ENCODE peak calls at places on chromosomes 1 and 21, in nine cellular contexts. P, X, G, B, J, V, T, L and R are unnamed samples.
A peak's percentile ranks its signal among the peaks of the same experiment; 100 is the strongest.

GRCh38 chr1:232372431-232373225 is 257.3 kb downstream of the SIPA1L2 start:
- DNase-seq in J (no peak), P (no peak), V (no peak), B (no peak), L (no peak), X (no peak), G (no peak), T (no peak), R (no peak)

GRCh38 chr1:31787261-31787660 is 23.1 kb upstream of the ADGRB2 start:
- DNase-seq in G (peak; percentile 5), B (no peak), J (peak; percentile 40), X (no peak), V (no peak), L (no peak), P (no peak), T (no peak), R (no peak)

GRCh38 chr21:14548751-14549150 is 2.6 kb upstream of the SAMSN1 start:
- DNase-seq in B (no peak), J (no peak), V (no peak), T (no peak), P (peak; percentile 85), G (no peak), L (no peak), X (no peak), R (peak; percentile 79)

GRCh38 chr1:26729633-26730032 is 33.8 kb downstream of the ARID1A start:
- DNase-seq in L (no peak), G (no peak), X (no peak), B (no peak), V (no peak), T (no peak), P (no peak), J (no peak), R (no peak)

GRCh38 chr1:168966217-168966616 is 140.3 kb upstream of the ATP1B1 start:
- DNase-seq in P (no peak), L (no peak), X (no peak), J (no peak), B (no peak), G (no peak), T (no peak), V (no peak), R (no peak)

GRCh38 chr1:117633423-117633822 is 27.6 kb downstream of the TENT5C start:
- DNase-seq in X (no peak), T (peak; percentile 68), J (no peak), P (no peak), G (no peak), B (no peak), V (no peak), L (no peak), R (no peak)

GRCh38 chr1:7252411-7253117 is 467.3 kb downstream of the CAMTA1 start:
- DNase-seq in V (no peak), L (no peak), J (no peak), X (peak; percentile 19), P (no peak), T (no peak), G (no peak), B (no peak), R (peak; percentile 14)

GRCh38 chr1:6359568-6360496 is 33.7 kb downstream of the ACOT7 start:
- DNase-seq in B (peak; percentile 72), T (peak; percentile 88), J (peak; percentile 95), G (peak; percentile 42), P (peak; percentile 70), X (peak; percentile 53), V (no peak), L (peak; percentile 47), R (peak; percentile 77)

GRCh38 chr1:34663031-34663430 is 91.8 kb upstream of the GJB5 start:
- DNase-seq in G (no peak), X (no peak), B (no peak), J (no peak), T (no peak), V (no peak), L (no peak), P (no peak), R (no peak)

GRCh38 chr1:117573386-117574040 is 32.3 kb upstream of the TENT5C start:
- DNase-seq in T (no peak), V (no peak), X (no peak), G (no peak), L (no peak), B (no peak), J (no peak), P (peak; percentile 63), R (peak; percentile 69)

GRCh38 chr1:5504364-5504740 is 487.9 kb downstream of the NPHP4 start:
- DNase-seq in J (peak; percentile 51), V (no peak), L (no peak), G (no peak), X (no peak), B (no peak), T (no peak), P (no peak), R (no peak)

GRCh38 chr1:226654046-226654445 is 85.0 kb downstream of the ITPKB start:
- DNase-seq in V (no peak), X (peak; percentile 77), P (no peak), B (no peak), J (peak; percentile 49), T (no peak), G (peak; percentile 43), L (no peak), R (peak; percentile 80)

GRCh38 chr1:155260276-155260675 is 1.9 kb downstream of the SCAMP3 start:
- DNase-seq in T (no peak), L (no peak), G (no peak), J (peak; percentile 42), V (no peak), B (no peak), P (no peak), X (no peak), R (no peak)

GRCh38 chr1:69976896-69977295 is 228.5 kb downstream of the LRRC40 start:
- DNase-seq in J (no peak), L (no peak), V (no peak), X (no peak), P (no peak), T (no peak), B (no peak), G (no peak), R (peak; percentile 61)

GRCh38 chr1:17798799-17799382 is 43.8 kb downstream of the ACTL8 start:
- DNase-seq in L (no peak), V (no peak), T (no peak), J (no peak), B (no peak), G (no peak), X (no peak), P (no peak), R (no peak)

GRCh38 chr1:183551924-183552323 is 38.3 kb downstream of the NCF2 start:
- DNase-seq in P (no peak), T (no peak), X (no peak), G (no peak), B (no peak), J (no peak), L (no peak), V (no peak), R (no peak)

GRCh38 chr1:230801441-230801840 is 54.3 kb downstream of the CAPN9 start:
- DNase-seq in T (no peak), B (no peak), G (no peak), J (peak; percentile 17), P (no peak), V (no peak), L (no peak), X (no peak), R (no peak)

GRCh38 chr1:235902638-235903542 is 36.2 kb upstream of the LYST start:
- DNase-seq in B (no peak), J (peak; percentile 71), L (no peak), V (peak; percentile 89), X (no peak), P (peak; percentile 70), G (no peak), T (peak; percentile 67), R (peak; percentile 60)

GRCh38 chr21:29181799-29182470 is 51.5 kb downstream of the MAP3K7CL start:
- DNase-seq in P (no peak), J (no peak), G (no peak), B (no peak), L (peak; percentile 73), T (no peak), V (peak; percentile 79), X (no peak), R (peak; percentile 96)

DNA sequence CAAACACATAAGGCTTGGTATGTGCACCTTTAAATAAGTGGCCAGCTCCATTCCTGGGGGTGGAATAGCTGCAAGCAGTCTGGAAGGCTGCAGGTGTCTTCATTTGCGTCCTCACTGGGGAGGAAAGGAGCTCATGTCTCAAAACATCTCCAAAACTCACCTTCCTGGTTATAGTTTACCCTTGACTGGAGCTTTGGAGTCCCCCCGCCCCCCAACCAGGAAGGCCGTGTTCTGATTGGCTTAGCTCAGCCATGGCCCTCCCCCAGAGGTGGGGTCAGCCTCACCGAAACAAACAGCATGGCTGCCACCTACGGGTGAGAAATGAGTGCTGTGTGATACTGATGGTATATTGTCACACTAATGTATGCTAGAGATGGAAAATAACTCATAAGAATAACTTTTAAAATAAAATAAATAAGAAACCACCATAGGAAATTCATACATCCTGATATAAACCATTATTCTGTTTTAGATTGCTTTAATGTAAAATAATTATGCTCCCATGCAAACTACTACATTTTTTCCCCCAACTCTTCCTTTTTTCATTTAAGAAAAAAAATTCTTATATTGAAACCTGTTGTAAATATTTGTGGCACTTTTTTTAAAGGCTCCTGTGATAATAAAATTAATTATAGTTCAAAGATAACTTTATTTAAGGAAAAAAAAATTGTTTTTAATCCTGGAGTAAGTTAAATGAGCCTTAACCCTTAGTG is 90.8 kb downstream of the ZP4 start:
- DNase-seq in T (peak; percentile 77), V (no peak), G (peak; percentile 88), J (peak; percentile 74), L (no peak), B (peak; percentile 13), X (peak; percentile 47), P (peak; percentile 68), R (peak; percentile 50)
- TF ChIP-seq CTCF in T (peak; percentile 21), V (no peak), G (peak; percentile 38), J (peak; percentile 10), L (no peak), B (peak; percentile 21), X (peak; percentile 51), P (peak; percentile 16), R (peak; percentile 35)

DNA sequence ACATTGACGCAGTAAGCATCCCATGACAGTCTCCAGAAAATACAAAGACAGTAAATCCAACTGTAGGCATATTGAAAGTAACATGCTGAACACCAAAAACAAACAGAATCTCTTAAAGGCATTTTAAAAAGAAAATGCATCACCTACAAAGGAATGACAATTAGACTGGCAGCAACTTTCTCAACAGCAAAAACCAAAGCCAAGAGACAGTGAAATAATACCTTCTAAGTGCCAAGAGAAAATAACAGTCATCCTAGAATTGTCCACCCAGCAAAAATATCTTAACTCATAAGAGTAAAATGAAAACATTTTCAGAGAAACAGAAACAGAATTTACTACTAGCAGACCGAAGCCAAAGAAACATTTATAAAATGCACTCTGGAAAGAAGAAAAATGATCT is 20.0 kb downstream of the CCDC185 start:
- DNase-seq in J (no peak), G (no peak), L (no peak), X (no peak), B (no peak), T (no peak), V (no peak), P (no peak), R (no peak)
- TF ChIP-seq CTCF in J (no peak), G (no peak), L (no peak), X (no peak), B (no peak), T (no peak), V (no peak), P (no peak), R (no peak)

GRCh38 chr21:44939532-44940115 is at the start of gene SLX9:
- DNase-seq in B (peak; percentile 89), P (peak; percentile 88), G (peak; percentile 80), V (no peak), L (peak; percentile 47), J (peak; percentile 94), X (peak; percentile 92), T (peak; percentile 83), R (peak; percentile 74)
- TF ChIP-seq CTCF in B (no peak), P (no peak), G (no peak), V (no peak), L (no peak), J (no peak), X (no peak), T (no peak), R (no peak)

GRCh38 chr1:177223359-177223758 is 52.6 kb downstream of the BRINP2 start:
- DNase-seq in P (no peak), J (no peak), G (no peak), X (no peak), L (no peak), T (no peak), B (no peak), V (no peak), R (no peak)
- TF ChIP-seq CTCF in P (no peak), J (no peak), G (no peak), X (no peak), L (no peak), T (no peak), B (no peak), V (no peak), R (no peak)